ENCODE peak calls at places on chromosomes 3 and 15, in ten cellular contexts. M, E, L, T, U, R, F, S, C and V are unnamed samples.

GRCh38 chr3:55190296-55190695 is 262.4 kb upstream of the LRTM1 start:
- DNase-seq in E (no peak), S (no peak), M (no peak), L (no peak), R (no peak), C (no peak), T (no peak), F (no peak), U (no peak), V (no peak)

GRCh38 chr3:48119495-48120193 is 68.6 kb downstream of the CDC25A start:
- DNase-seq in F (no peak), U (no peak), E (no peak), R (peak), S (peak), M (no peak), T (peak), C (no peak), L (no peak), V (no peak)

GRCh38 chr15:35436422-35436821 is 109.5 kb downstream of the DPH6 start:
- DNase-seq in L (no peak), M (no peak), F (no peak), U (no peak), C (peak), S (no peak), T (no peak), R (no peak), E (no peak), V (no peak)

GRCh38 chr3:10515884-10516495 is 10.6 kb upstream of the ATP2B2 start:
- DNase-seq in M (peak), L (no peak), F (no peak), U (no peak), R (no peak), S (no peak), C (peak), T (peak), E (no peak), V (no peak)

GRCh38 chr3:44132061-44132460 is 109.6 kb upstream of the TOPAZ1 start:
- DNase-seq in E (no peak), M (no peak), U (no peak), T (no peak), S (no peak), L (no peak), F (no peak), C (no peak), R (no peak), V (no peak)

GRCh38 chr3:7713724-7714123 is 787.9 kb upstream of the LMCD1 start:
- DNase-seq in E (no peak), U (no peak), C (peak), F (no peak), M (no peak), S (no peak), L (no peak), R (no peak), T (no peak), V (no peak)

GRCh38 chr15:31463521-31464102 is 137.0 kb downstream of the KLF13 start:
- DNase-seq in L (no peak), C (no peak), R (no peak), S (no peak), U (no peak), T (no peak), M (no peak), E (no peak), F (no peak), V (no peak)

GRCh38 chr15:88238618-88239430 is 17.7 kb downstream of the NTRK3 start:
- DNase-seq in E (no peak), C (no peak), T (no peak), M (no peak), F (no peak), U (no peak), S (no peak), R (peak), L (no peak), V (no peak)

GRCh38 chr3:159872374-159873109 is 116.1 kb upstream of the IL12A start:
- DNase-seq in R (no peak), F (no peak), E (peak), S (no peak), U (no peak), M (no peak), T (no peak), L (no peak), C (peak), V (no peak)

GRCh38 chr3:29649815-29650547 is 369.1 kb downstream of the RBMS3 start:
- DNase-seq in L (no peak), T (peak), F (no peak), R (no peak), S (no peak), U (no peak), M (no peak), C (no peak), E (no peak), V (peak)

GRCh38 chr3:186520436-186520835 is 23.7 kb downstream of the CRYGS start:
- DNase-seq in C (no peak), E (no peak), T (no peak), S (no peak), R (no peak), F (no peak), M (no peak), L (no peak), U (no peak), V (no peak)

GRCh38 chr3:136378011-136378410 is 127.9 kb downstream of the PCCB start:
- DNase-seq in L (no peak), C (no peak), F (no peak), M (no peak), T (no peak), U (no peak), R (no peak), S (no peak), E (no peak), V (no peak)

GRCh38 chr3:187136936-187137335 is 2.4 kb downstream of the RPL39L start:
- DNase-seq in C (no peak), L (no peak), U (no peak), F (no peak), S (no peak), R (no peak), E (peak), T (no peak), M (no peak), V (no peak)

GRCh38 chr3:112321867-112322652 is 10.9 kb upstream of the CD200 start:
- DNase-seq in T (no peak), R (no peak), M (peak), C (no peak), U (no peak), L (no peak), F (no peak), S (no peak), E (no peak), V (no peak)

GRCh38 chr3:64084640-64085039 is 61.3 kb upstream of the PSMD6 start:
- DNase-seq in F (no peak), L (no peak), T (no peak), U (no peak), S (no peak), M (peak), C (no peak), E (peak), R (no peak), V (no peak)

GRCh38 chr3:51686512-51687215 is 15.6 kb downstream of the TEX264 start:
- DNase-seq in U (no peak), R (peak), M (no peak), C (no peak), T (peak), S (peak), E (no peak), L (no peak), F (peak), V (no peak)

GRCh38 chr3:129445472-129445871 is 5.4 kb downstream of the IFT122 start:
- DNase-seq in F (no peak), E (no peak), L (no peak), U (no peak), S (no peak), C (no peak), R (no peak), T (no peak), M (no peak), V (no peak)

GRCh38 chr3:64134882-64135281 is 90.4 kb downstream of the PRICKLE2 start:
- DNase-seq in L (no peak), C (no peak), E (no peak), M (no peak), T (no peak), F (no peak), S (no peak), R (no peak), U (no peak), V (no peak)

GRCh38 chr3:151395806-151396205 is 11.3 kb upstream of the P2RY12 start:
- DNase-seq in E (no peak), R (no peak), M (no peak), S (no peak), L (no peak), F (no peak), T (no peak), C (no peak), U (no peak), V (no peak)

GRCh38 chr3:177777699-177778098 is 580.4 kb upstream of the TBL1XR1 start:
- DNase-seq in M (peak), E (no peak), U (peak), S (peak), F (no peak), R (no peak), L (peak), T (no peak), C (peak), V (no peak)

GRCh38 chr3:59212128-59212764 is 162.4 kb upstream of the CFAP20DC start:
- DNase-seq in F (no peak), U (peak), M (peak), T (no peak), L (no peak), S (no peak), E (peak), C (peak), R (no peak), V (no peak)

GRCh38 chr15:52427804-52428203 is 100.9 kb downstream of the MYO5A start:
- DNase-seq in C (no peak), M (no peak), S (peak), T (peak), F (no peak), U (no peak), L (no peak), R (no peak), E (peak), V (no peak)

GRCh38 chr3:64351713-64352595 is 126.7 kb upstream of the PRICKLE2 start:
- DNase-seq in E (no peak), R (no peak), S (no peak), C (no peak), F (no peak), T (no peak), M (no peak), U (no peak), L (no peak), V (no peak)

GRCh38 chr3:150000631-150001030 is 29.9 kb upstream of the PFN2 start:
- DNase-seq in E (no peak), T (no peak), S (no peak), M (no peak), U (no peak), C (no peak), L (no peak), R (no peak), F (no peak), V (no peak)

GRCh38 chr3:63386568-63386967 is 108.5 kb downstream of the SYNPR start:
- DNase-seq in E (no peak), L (no peak), S (no peak), T (no peak), U (no peak), F (no peak), C (peak), R (no peak), M (no peak), V (no peak)

GRCh38 chr3:46924921-46925584 is 47.5 kb downstream of the PTH1R start:
- DNase-seq in E (no peak), S (peak), T (peak), L (no peak), M (no peak), R (no peak), U (no peak), C (no peak), F (no peak), V (no peak)

GRCh38 chr15:50828610-50829206 is 63.2 kb upstream of the SPPL2A start:
- DNase-seq in F (no peak), T (no peak), C (peak), M (peak), U (peak), R (peak), S (peak), L (no peak), E (peak), V (no peak)

GRCh38 chr3:50539356-50539838 is 28.1 kb downstream of the C3orf18 start:
- DNase-seq in S (no peak), T (no peak), L (no peak), F (no peak), C (peak), U (no peak), M (no peak), E (no peak), R (no peak), V (no peak)

GRCh38 chr3:106765342-106765741 is 611.9 kb upstream of the CCDC54 start:
- DNase-seq in F (no peak), C (no peak), E (peak), R (no peak), T (no peak), U (no peak), L (no peak), S (no peak), M (no peak), V (no peak)

GRCh38 chr15:85622432-85622831 is 172.3 kb downstream of the KLHL25 start:
- DNase-seq in T (no peak), F (no peak), L (no peak), C (no peak), S (no peak), E (peak), M (no peak), U (no peak), R (no peak), V (no peak)

GRCh38 chr3:13191016-13191415 is 117.8 kb upstream of the IQSEC1 start:
- DNase-seq in C (no peak), E (no peak), S (no peak), R (no peak), L (no peak), F (no peak), T (no peak), U (no peak), M (no peak), V (no peak)

GRCh38 chr15:52783191-52783829 is 6.8 kb downstream of the ONECUT1 start:
- DNase-seq in L (peak), M (no peak), F (no peak), E (no peak), T (peak), R (no peak), S (no peak), C (peak), U (peak), V (no peak)

GRCh38 chr15:101675015-101675414 is 22.8 kb upstream of the TM2D3 start:
- DNase-seq in F (no peak), C (no peak), M (no peak), S (no peak), L (no peak), U (no peak), E (peak), T (no peak), R (no peak), V (no peak)

GRCh38 chr3:187130346-187131066 is 8.8 kb downstream of the RPL39L start:
- DNase-seq in S (no peak), T (no peak), U (no peak), E (peak), F (no peak), L (no peak), R (no peak), M (no peak), C (no peak), V (no peak)

GRCh38 chr3:36969540-36970432 is 23.1 kb downstream of the EPM2AIP1 start:
- DNase-seq in S (no peak), C (peak), E (no peak), F (peak), R (no peak), L (peak), T (no peak), M (peak), U (peak), V (no peak)

GRCh38 chr3:99780749-99781148 is 36.9 kb upstream of the CMSS1 start:
- DNase-seq in S (no peak), L (no peak), E (no peak), F (no peak), T (no peak), M (no peak), R (no peak), U (no peak), C (no peak), V (no peak)

GRCh38 chr15:71627604-71628003 is 182.8 kb upstream of the NR2E3 start:
- DNase-seq in R (no peak), E (no peak), M (no peak), S (no peak), L (no peak), T (no peak), F (no peak), C (no peak), U (no peak), V (no peak)

DNA sequence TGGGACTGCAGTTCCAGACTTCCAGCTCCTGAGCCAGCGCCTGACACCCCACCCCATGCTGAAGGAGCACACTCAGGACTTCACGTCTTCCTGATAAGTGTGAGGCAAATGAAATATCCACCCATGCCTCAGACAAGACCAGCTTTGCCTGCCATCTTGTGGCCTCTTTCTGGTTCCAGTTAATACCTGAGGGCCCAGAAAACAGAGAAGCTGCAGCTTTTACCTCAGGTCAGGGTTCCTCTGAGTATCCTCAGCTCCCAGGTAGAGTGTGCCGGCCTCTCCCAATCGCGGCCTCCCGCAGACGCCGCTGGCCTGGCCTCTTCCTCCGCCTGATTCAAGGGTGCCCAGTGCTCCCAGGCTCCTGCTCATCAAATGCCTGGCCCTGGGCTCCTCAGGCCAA is 5.1 kb upstream of the KLHL6 start:
- DNase-seq in U (no peak), M (no peak), E (no peak), S (no peak), C (peak), F (no peak), T (no peak), R (no peak), L (no peak), V (no peak)
- H3K27ac ChIP-seq in U (no peak), M (no peak), E (no peak), S (no peak), C (no peak), F (no peak), T (no peak), R (no peak), L (no peak), V (no peak)

GRCh38 chr15:90744759-90745402 is 27.7 kb downstream of the BLM start:
- DNase-seq in E (no peak), T (no peak), C (no peak), U (no peak), R (no peak), F (no peak), L (no peak), M (no peak), S (no peak), V (no peak)

GRCh38 chr15:90750186-90750585 is 33.0 kb downstream of the BLM start:
- DNase-seq in R (no peak), E (no peak), F (no peak), T (no peak), U (no peak), L (no peak), S (no peak), C (no peak), M (no peak), V (no peak)

GRCh38 chr15:90751300-90751825 is 34.2 kb downstream of the BLM start:
- DNase-seq in F (no peak), R (no peak), T (no peak), U (no peak), L (no peak), M (peak), C (no peak), S (no peak), E (no peak), V (no peak)

GRCh38 chr15:90749754-90750153 is 32.6 kb downstream of the BLM start:
- DNase-seq in U (no peak), R (no peak), F (no peak), L (no peak), E (no peak), T (no peak), C (peak), M (no peak), S (no peak), V (peak)
- H3K27ac ChIP-seq in U (no peak), R (no peak), F (no peak), L (no peak), E (no peak), T (no peak), C (no peak), M (no peak), S (no peak), V (no peak)

DNA sequence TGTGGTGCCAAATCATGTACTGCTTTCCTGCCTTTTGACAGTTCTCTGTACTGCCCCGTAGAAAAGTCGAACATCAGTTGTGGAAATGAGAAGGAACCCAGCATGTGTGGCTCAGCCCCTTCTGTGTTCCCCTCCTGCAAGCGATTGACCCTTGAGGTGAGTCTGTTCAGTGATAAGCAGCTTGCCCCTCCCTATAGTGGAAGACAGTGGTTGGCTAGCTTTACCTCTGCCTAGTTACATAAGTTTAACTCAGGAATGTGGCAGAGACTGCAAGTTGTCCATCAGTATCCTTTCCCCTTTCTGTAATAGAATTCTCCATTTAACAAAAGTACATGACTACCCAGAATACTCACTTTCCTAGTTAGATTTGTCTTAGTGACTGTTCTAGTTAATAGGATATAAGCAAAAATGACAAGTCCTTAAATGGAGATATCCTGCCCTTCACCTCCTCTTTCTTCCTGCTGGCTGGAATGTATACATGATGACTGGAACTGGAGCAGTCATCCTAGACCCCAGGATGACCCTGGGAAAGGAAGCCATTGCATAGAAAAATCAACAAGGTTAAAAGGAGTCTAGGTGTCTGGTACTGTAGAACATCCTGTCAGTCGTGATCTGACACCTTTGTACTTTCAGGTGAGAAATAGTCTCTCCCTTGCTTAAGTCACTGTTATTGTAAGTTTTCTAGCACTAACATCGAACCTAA is 10.6 kb downstream of the SETMAR start:
- DNase-seq in T (no peak), L (no peak), R (no peak), F (no peak), E (no peak), S (no peak), M (peak), C (no peak), U (no peak), V (no peak)
- H3K27ac ChIP-seq in T (no peak), L (no peak), R (peak), F (no peak), E (no peak), S (no peak), M (peak), C (no peak), U (no peak), V (no peak)

GRCh38 chr15:99613481-99613880 is 47.7 kb downstream of the MEF2A start:
- DNase-seq in T (no peak), C (no peak), U (no peak), E (no peak), R (no peak), M (no peak), L (no peak), S (no peak), F (no peak), V (no peak)

GRCh38 chr15:99614749-99615288 is 49.0 kb downstream of the MEF2A start:
- DNase-seq in E (no peak), S (no peak), C (no peak), M (no peak), U (no peak), L (no peak), T (no peak), F (no peak), R (no peak), V (no peak)

GRCh38 chr15:99616129-99616528 is 50.3 kb downstream of the MEF2A start:
- DNase-seq in F (no peak), U (no peak), E (no peak), L (no peak), S (no peak), T (no peak), M (no peak), R (no peak), C (no peak), V (no peak)

GRCh38 chr15:99615460-99615859 is 49.7 kb downstream of the MEF2A start:
- DNase-seq in R (no peak), T (no peak), U (no peak), E (no peak), M (no peak), S (no peak), C (no peak), F (no peak), L (no peak), V (no peak)

DNA sequence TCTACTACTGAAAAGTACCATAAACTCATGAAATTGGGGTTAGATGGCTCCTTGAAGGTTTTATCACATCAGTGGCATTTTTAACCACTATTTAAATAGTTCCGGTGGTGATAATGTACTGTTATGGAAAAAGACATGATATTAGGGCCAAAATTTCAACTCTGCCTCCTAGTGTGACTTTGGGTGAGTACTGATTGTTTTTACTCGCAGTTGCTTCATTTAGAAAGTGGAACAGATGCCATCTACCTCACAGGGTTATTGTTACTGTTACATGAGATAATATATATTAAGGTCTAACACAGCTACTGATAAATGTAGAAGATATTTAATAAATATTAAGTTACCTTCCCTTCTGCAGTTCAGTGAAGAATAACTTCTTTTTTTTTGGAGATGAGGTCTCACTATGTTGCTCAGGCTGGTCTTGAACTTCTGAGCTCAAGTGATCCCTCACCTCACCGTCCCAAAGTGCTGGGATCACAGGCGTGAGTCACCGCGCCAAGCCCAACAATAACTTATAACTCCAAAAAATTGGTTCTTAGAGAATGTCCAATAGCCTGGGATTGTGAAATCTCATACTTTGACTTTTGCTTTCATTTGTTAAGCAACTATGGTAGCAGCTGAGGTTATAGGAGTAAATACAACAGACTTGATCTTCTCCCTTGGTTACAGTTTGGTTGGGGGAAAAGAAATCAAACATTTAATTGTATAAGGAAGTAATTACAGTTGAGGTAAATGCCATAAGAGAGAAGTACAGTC is 48.3 kb downstream of the MEF2A start:
- DNase-seq in T (no peak), E (no peak), C (no peak), S (no peak), R (peak), F (no peak), U (no peak), M (peak), L (no peak), V (no peak)
- H3K27ac ChIP-seq in T (no peak), E (no peak), C (no peak), S (peak), R (peak), F (no peak), U (no peak), M (peak), L (peak), V (no peak)